ENCODE peak calls at places on chromosomes 13 and 19, in six cellular contexts. E is mesenchymal stem cell, W is H9, O is neuronal stem cell, Y is IMR-90, D is H1. B is an unnamed sample.

GRCh38 chr13:92951273-92951820 is 275.3 kb upstream of the GPC6 start:
- DNase-seq in D (no peak), E (peak; percentile 12), Y (no peak), W (no peak), O (no peak), B (no peak)

GRCh38 chr19:33767898-33768413 is 28.7 kb upstream of the KCTD15 start:
- DNase-seq in E (peak; percentile 12), D (peak; percentile 95), Y (peak; percentile 32), O (peak; percentile 81), W (peak; percentile 82), B (peak; percentile 84)

GRCh38 chr13:49604570-49604969 is 19.2 kb upstream of the RCBTB1 start:
- DNase-seq in W (no peak), E (no peak), D (no peak), O (no peak), Y (no peak), B (no peak)

GRCh38 chr19:48044561-48044960 is 682 bp upstream of the CABP5 start:
- DNase-seq in D (no peak), O (no peak), Y (no peak), W (no peak), E (no peak), B (no peak)

GRCh38 chr13:46527237-46527636 is 25.7 kb upstream of the LRCH1 start:
- DNase-seq in W (no peak), Y (no peak), E (no peak), O (no peak), D (no peak), B (no peak)

GRCh38 chr13:75938811-75939525 is 302.8 kb downstream of the LMO7 start:
- DNase-seq in O (no peak), W (no peak), D (no peak), Y (peak; percentile 19), E (no peak), B (no peak)

GRCh38 chr13:106354961-106355360 is 180.5 kb downstream of the EFNB2 start:
- DNase-seq in Y (no peak), W (no peak), O (no peak), D (no peak), E (no peak), B (no peak)

GRCh38 chr13:102317593-102317992 is 84.3 kb downstream of the FGF14 start:
- DNase-seq in O (no peak), Y (peak; percentile 8), E (peak; percentile 19), W (no peak), D (no peak), B (peak; percentile 10)

DNA sequence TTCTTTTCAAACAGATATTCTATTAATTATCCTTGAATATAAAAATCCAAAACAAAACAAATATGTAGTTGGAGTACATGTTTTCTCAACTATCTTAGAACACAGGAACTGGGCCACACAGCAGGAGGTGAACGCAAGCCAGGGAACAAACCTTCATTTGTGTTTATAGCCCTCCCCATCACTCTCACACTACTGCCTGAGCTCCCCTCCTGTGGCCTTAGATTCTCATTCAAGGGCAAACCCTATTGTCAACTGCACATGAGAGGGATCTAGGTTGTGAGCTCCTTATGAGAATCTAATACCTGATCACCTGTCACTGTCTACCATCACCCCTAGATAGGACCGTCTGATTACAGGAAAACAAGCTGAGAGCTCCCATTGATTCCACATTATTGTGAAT is 427.1 kb upstream of the PRR20A start:
- DNase-seq in Y (no peak), D (no peak), E (no peak), W (no peak), O (no peak), B (peak; percentile 11)
- H2BK15ac ChIP-seq in Y (no peak overlapping the region), D (no peak overlapping the region), E (no peak overlapping the region), W (no peak overlapping the region), O (no peak overlapping the region), B (no peak overlapping the region)

GRCh38 chr13:33087790-33088189 is 71.6 kb downstream of the KL start:
- DNase-seq in E (no peak), D (no peak), W (no peak), Y (no peak), O (no peak), B (no peak)
- H2BK15ac ChIP-seq in E (no peak overlapping the region), D (no peak overlapping the region), W (no peak overlapping the region), Y (no peak overlapping the region), O (no peak overlapping the region), B (no peak overlapping the region)

GRCh38 chr19:46394398-46394797 is 19.0 kb downstream of the CCDC8 start:
- DNase-seq in W (no peak), E (no peak), O (no peak), Y (no peak), D (no peak), B (peak; percentile 44)
- H2BK15ac ChIP-seq in W (no peak overlapping the region), E (no peak overlapping the region), O (no peak overlapping the region), Y (no peak overlapping the region), D (no peak overlapping the region), B (no peak overlapping the region)

GRCh38 chr19:56973713-56974553 is 133.4 kb upstream of the PEG3 start:
- DNase-seq in W (no peak), Y (no peak), O (peak; percentile 77), D (no peak), E (no peak), B (peak; percentile 54)

GRCh38 chr19:56974554-56975207 is 134.2 kb upstream of the PEG3 start:
- DNase-seq in E (no peak), O (no peak), Y (no peak), D (no peak), W (no peak), B (no peak)

GRCh38 chr19:56971230-56971629 is 130.7 kb upstream of the PEG3 start:
- DNase-seq in Y (no peak), E (no peak), O (no peak), D (no peak), W (no peak), B (no peak)

GRCh38 chr19:56969726-56970125 is 129.2 kb upstream of the PEG3 start:
- DNase-seq in Y (no peak), E (no peak), D (no peak), O (no peak), W (no peak), B (peak; percentile 37)

GRCh38 chr19:56972291-56972914 is 131.9 kb upstream of the PEG3 start:
- DNase-seq in D (no peak), W (no peak), E (no peak), O (no peak), Y (no peak), B (no peak)
- H2BK15ac ChIP-seq in D (no peak overlapping the region), W (no peak overlapping the region), E (no peak overlapping the region), O (no peak overlapping the region), Y (no peak overlapping the region), B (no peak overlapping the region)

GRCh38 chr13:61700663-61701062 is 285.0 kb upstream of the PCDH20 start:
- DNase-seq in Y (no peak), O (no peak), E (no peak), D (no peak), W (no peak), B (no peak)
- H2BK15ac ChIP-seq in Y (no peak overlapping the region), O (no peak overlapping the region), E (no peak overlapping the region), D (no peak overlapping the region), W (no peak overlapping the region), B (no peak overlapping the region)

DNA sequence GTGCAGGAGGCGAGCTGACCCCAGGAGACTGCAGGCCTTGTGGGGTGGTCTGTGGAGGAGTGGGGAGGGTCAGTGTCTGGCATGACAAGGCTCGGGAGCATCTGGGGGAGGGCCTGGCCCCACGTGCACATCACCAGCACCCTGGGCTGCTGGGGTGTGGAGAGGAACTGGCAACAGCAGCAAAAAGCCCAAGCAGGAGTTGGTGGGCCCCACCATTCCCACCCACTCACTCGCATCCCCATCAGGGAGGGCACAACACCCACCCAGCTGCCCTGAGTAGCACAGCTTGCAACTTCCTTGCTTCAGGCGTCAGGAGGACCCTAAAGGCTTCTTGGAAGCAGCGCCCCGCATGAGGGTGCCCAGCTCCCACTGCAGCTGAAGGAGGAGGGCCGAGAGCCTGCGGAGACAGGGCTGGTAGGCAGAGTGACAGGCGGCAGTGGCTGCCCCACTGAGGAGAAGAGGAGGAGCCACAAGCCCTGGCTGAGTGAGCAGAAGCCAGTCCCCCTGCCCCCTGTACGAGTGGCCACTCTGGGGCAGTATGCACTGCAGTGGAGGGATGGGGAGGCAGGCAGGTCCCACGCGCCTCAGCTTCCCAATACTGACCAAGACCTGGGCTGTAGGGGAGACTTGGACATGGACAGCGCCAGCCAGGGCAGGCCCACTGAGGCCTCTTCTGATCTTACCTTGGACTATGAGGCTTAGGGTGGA is 26.5 kb downstream of the ELL start:
- DNase-seq in O (no peak), E (no peak), W (peak; percentile 43), D (no peak), Y (no peak), B (no peak)
- H2BK15ac ChIP-seq in O (no peak overlapping the region), E (peak overlapping the region; percentile 4), W (no peak overlapping the region), D (no peak overlapping the region), Y (no peak overlapping the region), B (no peak overlapping the region)

GRCh38 chr13:33450956-33451709 is 165.6 kb upstream of the STARD13 start:
- DNase-seq in D (no peak), Y (no peak), O (no peak), W (no peak), E (no peak), B (no peak)
- H2BK15ac ChIP-seq in D (no peak overlapping the region), Y (no peak overlapping the region), O (no peak overlapping the region), W (no peak overlapping the region), E (no peak overlapping the region), B (no peak overlapping the region)

GRCh38 chr19:4511300-4512054 is 6.8 kb downstream of the PLIN4 start:
- DNase-seq in O (no peak), Y (no peak), D (no peak), W (no peak), E (no peak), B (no peak)

GRCh38 chr19:4508698-4509097 is 9.6 kb downstream of the PLIN4 start:
- DNase-seq in E (no peak), O (no peak), W (no peak), Y (no peak), D (no peak), B (no peak)

GRCh38 chr19:4513248-4513647 is 5.0 kb downstream of the PLIN4 start:
- DNase-seq in O (no peak), D (no peak), Y (no peak), W (no peak), E (no peak), B (no peak)

GRCh38 chr19:4510435-4511255 is 7.6 kb downstream of the PLIN4 start:
- DNase-seq in O (no peak), E (no peak), Y (no peak), D (no peak), W (no peak), B (no peak)

GRCh38 chr19:4512070-4512469 is 6.2 kb downstream of the PLIN4 start:
- DNase-seq in O (no peak), Y (no peak), W (no peak), D (no peak), E (no peak), B (no peak)
- H2BK15ac ChIP-seq in O (no peak overlapping the region), Y (no peak overlapping the region), W (no peak overlapping the region), D (no peak overlapping the region), E (no peak overlapping the region), B (no peak overlapping the region)

GRCh38 chr13:111470933-111471332 is 150.5 kb downstream of the TEX29 start:
- DNase-seq in D (no peak), O (no peak), Y (no peak), W (no peak), E (no peak), B (no peak)
- H2BK15ac ChIP-seq in D (no peak overlapping the region), O (peak overlapping the region; percentile 72), Y (no peak overlapping the region), W (no peak overlapping the region), E (no peak overlapping the region), B (no peak overlapping the region)

GRCh38 chr13:27250833-27251165 is 559 bp upstream of the RPL21 start:
- DNase-seq in W (no peak), Y (no peak), O (no peak), E (no peak), D (no peak), B (no peak)
- H2BK15ac ChIP-seq in W (no peak overlapping the region), Y (no peak overlapping the region), O (no peak overlapping the region), E (no peak overlapping the region), D (no peak overlapping the region), B (no peak overlapping the region)

B was measured in mesendoderm.